ENCODE peak calls at places on chromosomes 5 and 9, in nine cellular contexts. One of them, this sample, is unnamed.

GRCh38 chr9:127245637-127246164 is 18.9 kb upstream of the GARNL3 start:
- DNase-seq in lung: no peak
- DNase-seq in right lobe of liver: peak; percentile 64
- DNase-seq in psoas muscle: no peak
- DNase-seq in cardiac muscle cell: no peak
- DNase-seq in fibroblast of lung: no peak
- DNase-seq in adrenal gland: no peak
- DNase-seq in IMR-90: no peak
- DNase-seq in A549: no peak
- DNase-seq in this sample: no peak

GRCh38 chr9:91063471-91063870 is 261.9 kb downstream of the SYK start:
- DNase-seq in lung: no peak
- DNase-seq in right lobe of liver: no peak
- DNase-seq in psoas muscle: no peak
- DNase-seq in cardiac muscle cell: no peak
- DNase-seq in fibroblast of lung: no peak
- DNase-seq in adrenal gland: no peak
- DNase-seq in IMR-90: no peak
- DNase-seq in A549: no peak
- DNase-seq in this sample: no peak

GRCh38 chr9:129873563-129873962 is 38.3 kb downstream of the USP20 start:
- DNase-seq in lung: no peak
- DNase-seq in right lobe of liver: no peak
- DNase-seq in psoas muscle: peak; percentile 26
- DNase-seq in cardiac muscle cell: no peak
- DNase-seq in fibroblast of lung: no peak
- DNase-seq in adrenal gland: no peak
- DNase-seq in IMR-90: no peak
- DNase-seq in A549: no peak
- DNase-seq in this sample: no peak

GRCh38 chr9:20242767-20243166 is 379.5 kb downstream of the MLLT3 start:
- DNase-seq in lung: no peak
- DNase-seq in right lobe of liver: no peak
- DNase-seq in psoas muscle: no peak
- DNase-seq in cardiac muscle cell: no peak
- DNase-seq in fibroblast of lung: no peak
- DNase-seq in adrenal gland: no peak
- DNase-seq in IMR-90: no peak
- DNase-seq in A549: no peak
- DNase-seq in this sample: peak; percentile 7

GRCh38 chr9:78234810-78235209 is 1.1 kb upstream of the CEP78 start:
- DNase-seq in lung: no peak
- DNase-seq in right lobe of liver: no peak
- DNase-seq in psoas muscle: no peak
- DNase-seq in cardiac muscle cell: peak; percentile 52
- DNase-seq in fibroblast of lung: peak; percentile 84
- DNase-seq in adrenal gland: no peak
- DNase-seq in IMR-90: peak; percentile 39
- DNase-seq in A549: no peak
- DNase-seq in this sample: no peak

GRCh38 chr5:171513591-171513990 is 94.1 kb downstream of the FGF18 start:
- DNase-seq in lung: no peak
- DNase-seq in right lobe of liver: no peak
- DNase-seq in psoas muscle: no peak
- DNase-seq in cardiac muscle cell: no peak
- DNase-seq in fibroblast of lung: peak; percentile 15
- DNase-seq in adrenal gland: no peak
- DNase-seq in IMR-90: peak; percentile 18
- DNase-seq in A549: no peak
- DNase-seq in this sample: no peak

GRCh38 chr5:180799902-180800801 is 2.5 kb downstream of the MGAT1 start:
- DNase-seq in lung: no peak
- DNase-seq in right lobe of liver: no peak
- DNase-seq in psoas muscle: no peak
- DNase-seq in cardiac muscle cell: peak; percentile 53
- DNase-seq in fibroblast of lung: peak; percentile 90
- DNase-seq in adrenal gland: no peak
- DNase-seq in IMR-90: peak; percentile 86
- DNase-seq in A549: no peak
- DNase-seq in this sample: no peak

GRCh38 chr9:129010267-129010975 is 17.7 kb downstream of the SH3GLB2 start:
- DNase-seq in lung: no peak
- DNase-seq in right lobe of liver: no peak
- DNase-seq in psoas muscle: peak; percentile 39
- DNase-seq in cardiac muscle cell: no peak
- DNase-seq in fibroblast of lung: no peak
- DNase-seq in adrenal gland: no peak
- DNase-seq in IMR-90: no peak
- DNase-seq in A549: no peak
- DNase-seq in this sample: no peak

GRCh38 chr9:112784020-112784788 is 33.6 kb downstream of the SNX30 start:
- DNase-seq in lung: no peak
- DNase-seq in right lobe of liver: no peak
- DNase-seq in psoas muscle: no peak
- DNase-seq in cardiac muscle cell: peak; percentile 52
- DNase-seq in fibroblast of lung: peak; percentile 79
- DNase-seq in adrenal gland: no peak
- DNase-seq in IMR-90: peak; percentile 59
- DNase-seq in A549: no peak
- DNase-seq in this sample: peak; percentile 73

GRCh38 chr5:177402271-177403043 is 2.0 kb upstream of the PFN3 start:
- DNase-seq in lung: peak; percentile 72
- DNase-seq in right lobe of liver: no peak
- DNase-seq in psoas muscle: no peak
- DNase-seq in cardiac muscle cell: peak; percentile 61
- DNase-seq in fibroblast of lung: peak; percentile 58
- DNase-seq in adrenal gland: no peak
- DNase-seq in IMR-90: peak; percentile 54
- DNase-seq in A549: peak; percentile 97
- DNase-seq in this sample: peak; percentile 97

GRCh38 chr9:37264539-37264938 is 144.2 kb downstream of the ZCCHC7 start:
- DNase-seq in lung: no peak
- DNase-seq in right lobe of liver: no peak
- DNase-seq in psoas muscle: no peak
- DNase-seq in cardiac muscle cell: no peak
- DNase-seq in fibroblast of lung: no peak
- DNase-seq in adrenal gland: no peak
- DNase-seq in IMR-90: no peak
- DNase-seq in A549: no peak
- DNase-seq in this sample: no peak

GRCh38 chr9:37266630-37267029 is 146.3 kb downstream of the ZCCHC7 start:
- DNase-seq in lung: no peak
- DNase-seq in right lobe of liver: no peak
- DNase-seq in psoas muscle: no peak
- DNase-seq in cardiac muscle cell: no peak
- DNase-seq in fibroblast of lung: no peak
- DNase-seq in adrenal gland: no peak
- DNase-seq in IMR-90: no peak
- DNase-seq in A549: no peak
- DNase-seq in this sample: no peak

GRCh38 chr9:37259906-37260305 is 139.5 kb downstream of the ZCCHC7 start:
- DNase-seq in lung: no peak
- DNase-seq in right lobe of liver: no peak
- DNase-seq in psoas muscle: no peak
- DNase-seq in cardiac muscle cell: no peak
- DNase-seq in fibroblast of lung: no peak
- DNase-seq in adrenal gland: no peak
- DNase-seq in IMR-90: no peak
- DNase-seq in A549: no peak
- DNase-seq in this sample: no peak

GRCh38 chr9:37262410-37262809 is 142.0 kb downstream of the ZCCHC7 start:
- DNase-seq in lung: no peak
- DNase-seq in right lobe of liver: no peak
- DNase-seq in psoas muscle: no peak
- DNase-seq in cardiac muscle cell: peak; percentile 65
- DNase-seq in fibroblast of lung: peak; percentile 30
- DNase-seq in adrenal gland: peak; percentile 24
- DNase-seq in IMR-90: peak; percentile 49
- DNase-seq in A549: no peak
- DNase-seq in this sample: peak; percentile 67
- H3K4me1 ChIP-seq in lung: no peaks in the 10 kb centered on the region
- H3K4me1 ChIP-seq in right lobe of liver: no peaks in the 10 kb centered on the region
- H3K4me1 ChIP-seq in psoas muscle: no peaks in the 10 kb centered on the region
- H3K4me1 ChIP-seq in cardiac muscle cell: no peaks in the 10 kb centered on the region
- H3K4me1 ChIP-seq in fibroblast of lung: no peaks in the 10 kb centered on the region
- H3K4me1 ChIP-seq in adrenal gland: no peaks in the 10 kb centered on the region
- H3K4me1 ChIP-seq in IMR-90: no peaks in the 10 kb centered on the region
- H3K4me1 ChIP-seq in A549: no peaks in the 10 kb centered on the region
- H3K4me1 ChIP-seq in this sample: peaks cover 20% of the 10 kb centered on the region

DNA sequence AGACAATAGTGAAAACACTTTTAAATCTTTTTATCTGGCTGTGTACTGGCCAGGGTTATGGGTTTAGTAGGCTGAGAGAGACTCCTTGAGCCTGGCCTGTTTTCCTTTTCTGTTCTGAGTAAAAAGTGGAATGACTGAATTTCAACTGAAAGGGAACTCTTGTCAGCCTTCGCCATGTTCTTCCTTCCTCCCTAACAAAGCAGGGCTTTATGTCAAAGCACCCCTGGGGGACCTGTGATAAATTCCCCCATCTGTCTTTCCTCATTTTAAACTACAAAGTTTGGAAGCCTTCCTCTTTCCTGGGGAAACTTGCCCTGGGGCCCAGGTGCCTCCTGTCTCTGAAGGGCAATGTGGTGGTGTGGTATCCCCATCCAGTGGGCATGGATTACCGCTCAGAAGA is 29.7 kb downstream of the LARP1 start:
- DNase-seq in lung: no peak
- DNase-seq in right lobe of liver: no peak
- DNase-seq in psoas muscle: no peak
- DNase-seq in cardiac muscle cell: no peak
- DNase-seq in fibroblast of lung: no peak
- DNase-seq in adrenal gland: no peak
- DNase-seq in IMR-90: no peak
- DNase-seq in A549: no peak
- DNase-seq in this sample: no peak
- H3K4me1 ChIP-seq in lung: peaks cover 63% of the 10 kb centered on the region
- H3K4me1 ChIP-seq in right lobe of liver: peaks cover 35% of the 10 kb centered on the region
- H3K4me1 ChIP-seq in psoas muscle: peaks cover 80% of the 10 kb centered on the region
- H3K4me1 ChIP-seq in cardiac muscle cell: peaks cover 32% of the 10 kb centered on the region
- H3K4me1 ChIP-seq in fibroblast of lung: peaks cover under 1% of the 10 kb centered on the region
- H3K4me1 ChIP-seq in adrenal gland: peaks cover 60% of the 10 kb centered on the region
- H3K4me1 ChIP-seq in IMR-90: peaks cover 26% of the 10 kb centered on the region
- H3K4me1 ChIP-seq in A549: peaks cover 63% of the 10 kb centered on the region
- H3K4me1 ChIP-seq in this sample: peaks cover 77% of the 10 kb centered on the region

GRCh38 chr9:4984171-4984570 is 901 bp upstream of the JAK2 start:
- DNase-seq in lung: no peak
- DNase-seq in right lobe of liver: no peak
- DNase-seq in psoas muscle: no peak
- DNase-seq in cardiac muscle cell: no peak
- DNase-seq in fibroblast of lung: no peak
- DNase-seq in adrenal gland: no peak
- DNase-seq in IMR-90: no peak
- DNase-seq in A549: peak; percentile 15
- DNase-seq in this sample: no peak
- H3K4me1 ChIP-seq in lung: peaks cover 13% of the 10 kb centered on the region
- H3K4me1 ChIP-seq in right lobe of liver: peaks cover 17% of the 10 kb centered on the region
- H3K4me1 ChIP-seq in psoas muscle: peaks cover 52% of the 10 kb centered on the region
- H3K4me1 ChIP-seq in cardiac muscle cell: peaks cover 9% of the 10 kb centered on the region
- H3K4me1 ChIP-seq in fibroblast of lung: peaks cover 13% of the 10 kb centered on the region
- H3K4me1 ChIP-seq in adrenal gland: peaks cover 19% of the 10 kb centered on the region
- H3K4me1 ChIP-seq in IMR-90: peaks cover 4% of the 10 kb centered on the region
- H3K4me1 ChIP-seq in A549: peaks cover 21% of the 10 kb centered on the region
- H3K4me1 ChIP-seq in this sample: peaks cover 17% of the 10 kb centered on the region

GRCh38 chr9:34514816-34515215 is 8.0 kb downstream of the ENHO start:
- DNase-seq in lung: no peak
- DNase-seq in right lobe of liver: no peak
- DNase-seq in psoas muscle: no peak
- DNase-seq in cardiac muscle cell: no peak
- DNase-seq in fibroblast of lung: no peak
- DNase-seq in adrenal gland: no peak
- DNase-seq in IMR-90: no peak
- DNase-seq in A549: no peak
- DNase-seq in this sample: no peak

GRCh38 chr9:34512131-34513078 is 10.4 kb downstream of the ENHO start:
- DNase-seq in lung: no peak
- DNase-seq in right lobe of liver: no peak
- DNase-seq in psoas muscle: no peak
- DNase-seq in cardiac muscle cell: no peak
- DNase-seq in fibroblast of lung: no peak
- DNase-seq in adrenal gland: no peak
- DNase-seq in IMR-90: no peak
- DNase-seq in A549: no peak
- DNase-seq in this sample: peak; percentile 46

GRCh38 chr9:34513567-34514214 is 9.1 kb downstream of the ENHO start:
- DNase-seq in lung: no peak
- DNase-seq in right lobe of liver: no peak
- DNase-seq in psoas muscle: no peak
- DNase-seq in cardiac muscle cell: peak; percentile 18
- DNase-seq in fibroblast of lung: peak; percentile 25
- DNase-seq in adrenal gland: no peak
- DNase-seq in IMR-90: no peak
- DNase-seq in A549: no peak
- DNase-seq in this sample: peak; percentile 63

GRCh38 chr9:34515959-34516358 is 6.8 kb downstream of the ENHO start:
- DNase-seq in lung: no peak
- DNase-seq in right lobe of liver: no peak
- DNase-seq in psoas muscle: no peak
- DNase-seq in cardiac muscle cell: no peak
- DNase-seq in fibroblast of lung: no peak
- DNase-seq in adrenal gland: no peak
- DNase-seq in IMR-90: no peak
- DNase-seq in A549: no peak
- DNase-seq in this sample: no peak

DNA sequence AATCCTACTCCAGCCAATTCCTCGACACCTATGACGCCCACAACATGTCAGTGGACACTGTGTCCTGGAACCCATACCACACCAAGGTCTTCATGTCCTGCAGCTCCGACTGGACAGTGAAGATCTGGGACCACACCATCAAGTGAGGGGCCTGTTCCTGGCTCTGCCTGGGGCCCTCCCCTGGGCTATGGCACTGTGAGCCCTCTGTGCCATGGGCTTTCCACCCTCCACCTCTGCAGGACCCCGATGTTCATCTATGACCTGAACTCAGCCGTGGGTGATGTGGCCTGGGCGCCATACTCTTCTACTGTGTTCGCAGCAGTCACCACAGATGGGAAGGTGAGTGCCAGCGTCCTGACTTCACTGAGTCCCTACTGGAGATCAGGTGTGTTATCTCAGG is 8.4 kb downstream of the ENHO start:
- DNase-seq in lung: no peak
- DNase-seq in right lobe of liver: no peak
- DNase-seq in psoas muscle: no peak
- DNase-seq in cardiac muscle cell: no peak
- DNase-seq in fibroblast of lung: no peak
- DNase-seq in adrenal gland: no peak
- DNase-seq in IMR-90: no peak
- DNase-seq in A549: no peak
- DNase-seq in this sample: no peak
- H3K4me1 ChIP-seq in lung: no peaks in the 10 kb centered on the region
- H3K4me1 ChIP-seq in right lobe of liver: peaks cover 7% of the 10 kb centered on the region
- H3K4me1 ChIP-seq in psoas muscle: no peaks in the 10 kb centered on the region
- H3K4me1 ChIP-seq in cardiac muscle cell: peaks cover 25% of the 10 kb centered on the region
- H3K4me1 ChIP-seq in fibroblast of lung: no peaks in the 10 kb centered on the region
- H3K4me1 ChIP-seq in adrenal gland: no peaks in the 10 kb centered on the region
- H3K4me1 ChIP-seq in IMR-90: no peaks in the 10 kb centered on the region
- H3K4me1 ChIP-seq in A549: no peaks in the 10 kb centered on the region
- H3K4me1 ChIP-seq in this sample: peaks cover 38% of the 10 kb centered on the region